ENCODE peak calls at places on chromosomes 3 and 15, in ten cellular contexts. E is HCT116, Q is stomach, U is Peyer's patch, A is IMR-90, B is testis, R is breast epithelium, C is ovary, S is esophagus squamous epithelium, D is transverse colon. G is an unnamed sample.

GRCh38 chr15:28955160-28955502 is 69.4 kb downstream of the APBA2 start:
- DNase-seq in E (no peak), Q (no peak), U (peak; percentile 48), A (peak; percentile 69), B (no peak), R (no peak), C (no peak), S (no peak), D (no peak), G (no peak)

GRCh38 chr15:96336643-96337353 is 6.3 kb downstream of the NR2F2 start:
- DNase-seq in E (no peak), Q (no peak), U (no peak), A (no peak), B (no peak), R (peak; percentile 60), C (no peak), S (no peak), D (peak; percentile 34), G (peak; percentile 20)

GRCh38 chr3:186515115-186515514 is 29.1 kb downstream of the CRYGS start:
- DNase-seq in E (no peak), Q (no peak), U (peak; percentile 60), A (no peak), B (no peak), R (no peak), C (no peak), S (no peak), D (no peak), G (no peak)

GRCh38 chr3:55166577-55167555 is 239.0 kb upstream of the LRTM1 start:
- DNase-seq in E (no peak), Q (peak; percentile 61), U (no peak), A (peak; percentile 57), B (no peak), R (no peak), C (no peak), S (no peak), D (peak; percentile 9), G (no peak)

GRCh38 chr15:73965730-73966103 is 26.4 kb downstream of the STOML1 start:
- DNase-seq in E (no peak), Q (no peak), U (no peak), A (peak; percentile 70), B (no peak), R (no peak), C (no peak), S (no peak), D (no peak), G (no peak)

GRCh38 chr3:43222594-43222993 is 63.7 kb upstream of the SNRK start:
- DNase-seq in E (no peak), Q (no peak), U (no peak), A (no peak), B (no peak), R (no peak), C (no peak), S (no peak), D (no peak), G (no peak)

GRCh38 chr3:120433662-120434331 is 17.0 kb downstream of the FSTL1 start:
- DNase-seq in E (no peak), Q (no peak), U (no peak), A (no peak), B (no peak), R (no peak), C (no peak), S (no peak), D (no peak), G (no peak)

GRCh38 chr15:74220475-74221248 is 15.5 kb upstream of the CCDC33 start:
- DNase-seq in E (no peak), Q (no peak), U (no peak), A (no peak), B (no peak), R (no peak), C (no peak), S (no peak), D (no peak), G (no peak)

GRCh38 chr3:129313415-129313982 is 34.8 kb downstream of the HMCES start:
- DNase-seq in E (no peak), Q (no peak), U (no peak), A (peak; percentile 9), B (no peak), R (no peak), C (peak; percentile 46), S (no peak), D (peak; percentile 31), G (no peak)

GRCh38 chr3:50267280-50267913 is 1.6 kb upstream of the SEMA3B start:
- DNase-seq in E (no peak), Q (peak; percentile 87), U (peak; percentile 81), A (no peak), B (peak; percentile 53), R (no peak), C (peak; percentile 82), S (no peak), D (peak; percentile 79), G (peak; percentile 71)

GRCh38 chr3:111768571-111769100 is 90.4 kb upstream of the PHLDB2 start:
- DNase-seq in E (peak; percentile 79), Q (peak; percentile 34), U (no peak), A (peak; percentile 91), B (no peak), R (no peak), C (no peak), S (no peak), D (no peak), G (no peak)

DNA sequence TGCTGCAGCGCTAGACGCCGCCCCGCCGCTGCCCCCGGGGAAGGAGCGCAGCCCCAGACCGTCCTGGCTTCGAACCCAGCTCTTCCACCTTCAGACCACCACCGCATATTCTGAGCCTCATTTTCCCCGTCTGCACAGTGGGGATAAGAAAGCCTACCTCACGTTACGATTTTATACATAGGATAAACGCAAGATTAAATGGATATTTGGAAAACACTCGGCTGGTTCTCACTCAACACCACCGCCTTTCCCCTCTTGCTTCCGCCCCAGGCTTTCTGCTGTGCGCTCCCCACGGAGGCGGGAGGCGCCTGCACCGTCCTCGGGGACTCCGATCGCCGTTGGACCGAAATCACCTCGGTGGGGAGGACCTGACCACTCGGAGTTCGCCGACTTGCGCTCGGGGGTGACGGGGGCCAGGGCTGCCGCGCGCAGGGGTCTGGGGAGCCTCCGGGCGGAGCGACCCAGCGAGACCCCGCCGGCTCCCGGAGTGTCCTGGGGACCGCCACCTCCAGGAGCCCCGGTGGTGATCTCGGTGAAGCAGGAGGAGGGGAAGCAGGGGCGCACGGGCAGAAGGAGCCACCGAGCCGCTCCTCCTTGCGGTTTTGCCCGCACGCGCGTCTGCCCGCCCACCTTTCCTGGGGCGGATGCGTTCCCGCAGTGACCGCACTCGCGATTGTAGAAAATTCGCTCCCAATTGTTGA is 4.0 kb downstream of the FBXL22 start:
- DNase-seq in E (no peak), Q (no peak), U (peak; percentile 67), A (peak; percentile 44), B (no peak), R (no peak), C (peak; percentile 63), S (no peak), D (peak; percentile 55), G (peak; percentile 33)
- TF ChIP-seq POLR2A in E (no peak), Q (no peak), U (no peak), A (peak; percentile 28), B (no peak), R (no peak), C (no peak), S (no peak), D (no peak), G (no peak)

GRCh38 chr3:142047021-142047369 is 102.3 kb downstream of the TFDP2 start:
- DNase-seq in E (no peak), Q (no peak), U (no peak), A (no peak), B (no peak), R (no peak), C (no peak), S (no peak), D (no peak), G (no peak)

GRCh38 chr3:142051351-142051750 is 98.0 kb downstream of the TFDP2 start:
- DNase-seq in E (no peak), Q (no peak), U (no peak), A (no peak), B (no peak), R (no peak), C (no peak), S (no peak), D (no peak), G (no peak)

GRCh38 chr3:142040941-142041575 is 108.3 kb downstream of the TFDP2 start:
- DNase-seq in E (no peak), Q (no peak), U (no peak), A (no peak), B (no peak), R (no peak), C (no peak), S (no peak), D (no peak), G (no peak)

DNA sequence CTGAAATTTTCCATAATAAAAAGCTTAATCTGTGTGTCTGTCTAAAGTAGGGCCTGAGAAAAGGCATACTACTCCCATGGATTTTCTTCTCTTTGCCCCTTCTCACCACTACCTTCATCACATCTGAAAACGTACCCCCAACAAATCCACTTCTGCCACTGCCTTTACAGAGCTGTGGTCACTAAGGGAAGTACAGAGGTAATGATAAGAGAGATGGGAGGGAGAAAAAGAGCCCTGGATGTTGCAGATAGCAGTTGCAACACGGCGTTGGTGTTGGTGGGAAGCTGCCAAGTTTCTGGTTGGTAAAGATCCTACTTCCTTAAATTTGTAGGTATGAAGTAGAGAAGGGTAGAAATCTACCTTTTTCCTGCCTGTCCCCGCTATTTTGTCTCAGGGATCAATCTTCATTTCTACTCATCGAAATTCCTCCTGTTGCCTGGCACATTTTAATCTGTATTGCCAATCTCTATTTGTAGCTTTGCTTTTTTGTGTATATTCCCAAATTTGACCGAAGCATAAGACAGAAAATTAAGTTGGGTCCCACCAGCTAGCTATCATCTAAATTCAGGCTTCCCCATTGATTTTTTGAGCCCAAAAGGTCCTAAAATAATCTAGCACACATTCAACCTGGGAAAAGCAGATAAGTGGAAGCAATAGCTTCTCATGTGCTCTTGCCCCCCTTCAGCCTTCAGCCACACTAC is 102.9 kb downstream of the TFDP2 start:
- DNase-seq in E (no peak), Q (no peak), U (no peak), A (no peak), B (no peak), R (no peak), C (no peak), S (no peak), D (no peak), G (no peak)
- H3K4me3 ChIP-seq in E (no peak overlapping the region), Q (no peak overlapping the region), U (no peak overlapping the region), A (no peak overlapping the region), B (no peak overlapping the region), R (no peak overlapping the region), C (no peak overlapping the region), S (no peak overlapping the region), D (no peak overlapping the region), G (no peak overlapping the region)

GRCh38 chr3:138370321-138370720 is 21.9 kb downstream of the MRAS start:
- DNase-seq in E (no peak), Q (no peak), U (no peak), A (no peak), B (no peak), R (no peak), C (no peak), S (no peak), D (no peak), G (no peak)
- H3K27ac ChIP-seq in E (no peak overlapping the region), Q (no peak overlapping the region), U (no peak overlapping the region), A (no peak overlapping the region), B (no peak overlapping the region), R (no peak overlapping the region), C (no peak overlapping the region), S (no peak overlapping the region), D (no peak overlapping the region), G (no peak overlapping the region)

DNA sequence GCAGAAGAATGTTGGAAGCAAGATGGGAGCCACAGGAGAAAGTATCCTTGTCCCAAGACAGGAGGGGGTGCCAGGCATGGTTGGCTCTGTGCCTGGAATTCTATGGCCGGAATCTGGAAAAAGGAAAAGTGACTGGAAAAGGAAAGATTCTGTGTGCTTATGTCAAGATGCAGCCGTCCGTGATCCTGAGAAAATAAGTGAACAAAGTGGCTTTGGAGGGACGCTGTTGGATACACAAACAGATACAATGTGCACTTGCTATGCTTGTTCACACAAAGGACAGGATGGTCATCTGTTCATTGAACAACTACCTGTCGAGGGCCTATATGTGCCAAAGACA is 28.4 kb upstream of the MUC20 start:
- DNase-seq in E (no peak), Q (no peak), U (no peak), A (no peak), B (peak; percentile 64), R (no peak), C (no peak), S (no peak), D (no peak), G (no peak)
- TF ChIP-seq POLR2A in E (no peak), Q (no peak), U (no peak), A (no peak), B (no peak), R (no peak), C (no peak), S (no peak), D (no peak), G (no peak)

G was measured in uterus.